ENCODE peak calls at places on chromosomes 16 and 17, in four cellular contexts. One of them, this sample, is unnamed.

GRCh38 chr16:51719376-51719775 is 568.3 kb upstream of the SALL1 start:
- DNase-seq in psoas muscle: no peak
- DNase-seq in endothelial cell: no peak
- DNase-seq in uterus: no peak
- DNase-seq in this sample: no peak

GRCh38 chr16:64092284-64092683 is 1029.6 kb downstream of the CDH11 start:
- DNase-seq in psoas muscle: no peak
- DNase-seq in endothelial cell: no peak
- DNase-seq in uterus: no peak
- DNase-seq in this sample: no peak

GRCh38 chr16:51155901-51156810 is 5.1 kb upstream of the SALL1 start:
- DNase-seq in psoas muscle: no peak
- DNase-seq in uterus: no peak
- DNase-seq in endothelial cell: peak; percentile 31
- DNase-seq in this sample: no peak

GRCh38 chr17:43839670-43840101 is 6.7 kb upstream of the MPP3 start:
- DNase-seq in endothelial cell: no peak
- DNase-seq in uterus: no peak
- DNase-seq in psoas muscle: no peak
- DNase-seq in this sample: no peak

GRCh38 chr17:79910985-79911361 is 71.7 kb upstream of the CBX4 start:
- DNase-seq in uterus: no peak
- DNase-seq in psoas muscle: no peak
- DNase-seq in endothelial cell: no peak
- DNase-seq in this sample: no peak

GRCh38 chr17:16447676-16448075 is 32.3 kb downstream of the TRPV2 start:
- DNase-seq in psoas muscle: no peak
- DNase-seq in endothelial cell: no peak
- DNase-seq in uterus: no peak
- DNase-seq in this sample: no peak

GRCh38 chr17:50502643-50502990 is 5.6 kb upstream of the MYCBPAP start:
- DNase-seq in psoas muscle: no peak
- DNase-seq in endothelial cell: no peak
- DNase-seq in uterus: no peak
- DNase-seq in this sample: no peak

GRCh38 chr16:49474741-49475140 is 101.1 kb downstream of the C16orf78 start:
- DNase-seq in uterus: no peak
- DNase-seq in endothelial cell: no peak
- DNase-seq in psoas muscle: peak; percentile 39
- DNase-seq in this sample: peak; percentile 39

GRCh38 chr16:4313563-4314531 is 2.0 kb upstream of the GLIS2 start:
- DNase-seq in psoas muscle: peak; percentile 74
- DNase-seq in uterus: no peak
- DNase-seq in endothelial cell: peak; percentile 86
- DNase-seq in this sample: peak; percentile 84

GRCh38 chr17:65057520-65058075 is 1.1 kb upstream of the GNA13 start:
- DNase-seq in uterus: peak; percentile 23
- DNase-seq in psoas muscle: peak; percentile 72
- DNase-seq in endothelial cell: no peak
- DNase-seq in this sample: no peak

GRCh38 chr17:71966055-71966454 is 154.8 kb upstream of the SOX9 start:
- DNase-seq in endothelial cell: no peak
- DNase-seq in psoas muscle: no peak
- DNase-seq in uterus: no peak
- DNase-seq in this sample: no peak

GRCh38 chr16:83335076-83335475 is 472.7 kb upstream of the HSBP1 start:
- DNase-seq in endothelial cell: no peak
- DNase-seq in psoas muscle: no peak
- DNase-seq in uterus: no peak
- DNase-seq in this sample: no peak

GRCh38 chr16:58753711-58754134 is 19.6 kb upstream of the GOT2 start:
- DNase-seq in endothelial cell: no peak
- DNase-seq in psoas muscle: peak; percentile 54
- DNase-seq in uterus: no peak
- DNase-seq in this sample: no peak

GRCh38 chr17:41524261-41524660 is 3.8 kb downstream of the KRT19 start:
- DNase-seq in psoas muscle: no peak
- DNase-seq in uterus: no peak
- DNase-seq in endothelial cell: no peak
- DNase-seq in this sample: no peak

GRCh38 chr16:88619859-88620655 is 18.3 kb upstream of the IL17C start:
- DNase-seq in endothelial cell: no peak
- DNase-seq in uterus: no peak
- DNase-seq in psoas muscle: no peak
- DNase-seq in this sample: no peak

GRCh38 chr16:77869997-77870813 is 81.8 kb downstream of the VAT1L start:
- DNase-seq in uterus: no peak
- DNase-seq in endothelial cell: no peak
- DNase-seq in psoas muscle: no peak
- DNase-seq in this sample: no peak

GRCh38 chr17:74870512-74870911 is 2.3 kb downstream of the FDXR start:
- DNase-seq in endothelial cell: no peak
- DNase-seq in uterus: peak; percentile 70
- DNase-seq in psoas muscle: no peak
- DNase-seq in this sample: no peak

GRCh38 chr16:31187808-31188189 is 7.9 kb downstream of the FUS start:
- DNase-seq in uterus: no peak
- DNase-seq in endothelial cell: no peak
- DNase-seq in psoas muscle: no peak
- DNase-seq in this sample: no peak

GRCh38 chr17:34389343-34389742 is 26.3 kb upstream of the CCL1 start:
- DNase-seq in uterus: no peak
- DNase-seq in endothelial cell: no peak
- DNase-seq in psoas muscle: no peak
- DNase-seq in this sample: no peak

GRCh38 chr16:9055661-9056060 is 35.8 kb upstream of the HAPSTR1 start:
- DNase-seq in psoas muscle: no peak
- DNase-seq in uterus: no peak
- DNase-seq in endothelial cell: no peak
- DNase-seq in this sample: no peak

GRCh38 chr17:72219136-72219823 is 98.5 kb downstream of the SOX9 start:
- DNase-seq in endothelial cell: peak; percentile 23
- DNase-seq in psoas muscle: no peak
- DNase-seq in uterus: no peak
- DNase-seq in this sample: peak; percentile 59

GRCh38 chr16:56815721-56816120 is 49.3 kb upstream of the SLC12A3 start:
- DNase-seq in uterus: no peak
- DNase-seq in endothelial cell: no peak
- DNase-seq in psoas muscle: no peak
- DNase-seq in this sample: no peak

DNA sequence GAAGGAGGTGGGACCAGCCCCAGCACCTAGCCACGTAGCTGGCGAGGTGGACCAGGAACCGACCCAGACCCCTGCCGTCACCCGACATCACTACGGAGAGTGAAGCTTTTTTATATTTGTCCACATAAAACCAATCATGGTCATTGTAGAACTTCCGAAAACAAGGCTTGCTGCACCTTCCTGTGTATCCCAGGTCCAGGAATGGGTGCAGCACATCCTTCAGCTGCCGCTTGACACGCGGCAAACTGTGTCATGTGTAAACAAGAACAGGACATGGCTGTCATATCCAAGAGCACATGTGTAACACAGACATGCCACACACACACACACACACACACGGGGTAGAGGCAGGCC is 1.4 kb downstream of the HBQ1 start:
- DNase-seq in endothelial cell: no peak
- DNase-seq in uterus: no peak
- DNase-seq in psoas muscle: no peak
- DNase-seq in this sample: no peak
- TF ChIP-seq CTCF in endothelial cell: peak; percentile 47
- TF ChIP-seq CTCF in uterus: no peak
- TF ChIP-seq CTCF in psoas muscle: no peak
- TF ChIP-seq CTCF in this sample: peak; percentile 18

DNA sequence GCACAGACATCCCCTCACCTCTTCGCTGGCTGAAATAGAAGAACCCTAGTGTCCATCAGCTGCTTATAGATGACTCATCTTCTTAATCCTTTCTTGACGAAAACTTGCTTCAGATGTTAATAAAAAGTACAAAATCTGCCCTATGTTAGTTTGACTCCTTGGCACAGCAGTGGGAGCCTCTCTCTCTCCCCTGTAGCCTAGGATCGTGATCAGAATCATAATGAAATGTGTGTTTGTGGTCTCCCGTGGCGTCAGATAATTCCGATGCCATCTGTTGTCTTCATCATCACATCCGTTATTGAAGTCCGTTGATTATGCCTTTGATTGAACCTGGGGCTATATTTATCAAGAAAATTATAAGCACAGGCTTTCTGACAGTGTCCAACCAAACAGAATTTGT is 102.4 kb downstream of the BMERB1 start:
- DNase-seq in endothelial cell: no peak
- DNase-seq in psoas muscle: no peak
- DNase-seq in uterus: no peak
- DNase-seq in this sample: no peak
- TF ChIP-seq CTCF in endothelial cell: no peak
- TF ChIP-seq CTCF in psoas muscle: no peak
- TF ChIP-seq CTCF in uterus: no peak
- TF ChIP-seq CTCF in this sample: no peak

GRCh38 chr17:66425751-66426396 is 123.5 kb downstream of the PRKCA start:
- DNase-seq in uterus: no peak
- DNase-seq in psoas muscle: no peak
- DNase-seq in endothelial cell: no peak
- DNase-seq in this sample: no peak

GRCh38 chr17:66429680-66430079 is 127.3 kb downstream of the PRKCA start:
- DNase-seq in uterus: no peak
- DNase-seq in psoas muscle: no peak
- DNase-seq in endothelial cell: no peak
- DNase-seq in this sample: no peak

GRCh38 chr17:66423436-66423922 is 121.1 kb downstream of the PRKCA start:
- DNase-seq in uterus: no peak
- DNase-seq in endothelial cell: no peak
- DNase-seq in psoas muscle: no peak
- DNase-seq in this sample: no peak

GRCh38 chr17:66427134-66427533 is 124.7 kb downstream of the PRKCA start:
- DNase-seq in endothelial cell: no peak
- DNase-seq in psoas muscle: no peak
- DNase-seq in uterus: no peak
- DNase-seq in this sample: no peak

GRCh38 chr17:66426397-66427033 is 124.1 kb downstream of the PRKCA start:
- DNase-seq in psoas muscle: no peak
- DNase-seq in endothelial cell: no peak
- DNase-seq in uterus: no peak
- DNase-seq in this sample: no peak
- TF ChIP-seq CTCF in psoas muscle: no peak
- TF ChIP-seq CTCF in endothelial cell: no peak
- TF ChIP-seq CTCF in uterus: no peak
- TF ChIP-seq CTCF in this sample: no peak

GRCh38 chr17:7262192-7263070 is at the start of gene CLDN7:
- DNase-seq in psoas muscle: no peak
- DNase-seq in endothelial cell: peak; percentile 26
- DNase-seq in uterus: no peak
- DNase-seq in this sample: no peak
- TF ChIP-seq CTCF in psoas muscle: no peak
- TF ChIP-seq CTCF in endothelial cell: no peak
- TF ChIP-seq CTCF in uterus: no peak
- TF ChIP-seq CTCF in this sample: no peak

DNA sequence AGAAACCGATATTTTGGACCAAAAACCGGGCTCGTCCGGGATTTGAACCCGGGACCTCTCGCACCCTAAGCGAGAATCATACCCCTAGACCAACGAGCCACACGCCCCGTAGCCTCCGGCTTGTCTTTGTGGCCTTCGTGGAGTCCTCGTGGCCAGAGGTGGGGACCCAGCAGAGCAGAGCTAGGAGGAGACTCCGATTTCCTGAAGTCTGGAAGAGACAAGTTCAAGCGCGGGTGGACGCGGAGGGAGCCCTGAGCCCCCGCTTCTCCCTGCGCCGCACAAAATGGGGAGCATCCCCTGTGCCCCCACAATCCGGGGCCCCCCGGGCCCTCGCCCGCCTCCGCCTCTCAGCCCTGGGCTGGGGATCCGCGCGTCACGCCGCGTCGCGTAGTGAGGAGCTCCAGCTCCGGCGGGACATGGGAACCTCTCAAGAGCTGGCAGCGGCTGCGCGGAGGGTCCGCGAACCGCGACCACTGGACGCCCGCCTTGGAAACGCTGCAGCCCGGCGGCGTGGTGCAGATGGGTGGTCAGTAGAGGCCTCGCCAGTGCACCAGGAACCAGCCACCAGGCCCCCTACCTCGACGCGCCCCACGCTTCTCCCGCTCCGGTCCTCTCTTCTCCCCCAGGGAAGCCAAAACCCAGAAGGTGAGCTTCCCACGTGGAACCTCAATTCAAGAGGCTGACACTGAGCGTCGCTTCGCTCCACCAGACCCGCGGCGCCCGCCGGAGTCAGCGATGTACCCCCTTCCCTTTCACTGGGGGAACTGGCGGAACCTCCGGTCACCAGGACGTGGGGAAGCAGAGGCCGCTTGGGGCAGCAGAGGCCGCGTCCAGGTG is 5.2 kb upstream of the OR1F1 start:
- DNase-seq in endothelial cell: peak; percentile 78
- DNase-seq in psoas muscle: no peak
- DNase-seq in uterus: no peak
- DNase-seq in this sample: peak; percentile 71
- TF ChIP-seq CTCF in endothelial cell: no peak
- TF ChIP-seq CTCF in psoas muscle: peak; percentile 21
- TF ChIP-seq CTCF in uterus: no peak
- TF ChIP-seq CTCF in this sample: no peak

GRCh38 chr17:73686126-73686525 is 41.9 kb upstream of the SDK2 start:
- DNase-seq in uterus: no peak
- DNase-seq in psoas muscle: no peak
- DNase-seq in endothelial cell: no peak
- DNase-seq in this sample: no peak

GRCh38 chr17:73678999-73679398 is 34.8 kb upstream of the SDK2 start:
- DNase-seq in uterus: no peak
- DNase-seq in endothelial cell: no peak
- DNase-seq in psoas muscle: no peak
- DNase-seq in this sample: no peak

GRCh38 chr17:73683788-73684582 is 39.7 kb upstream of the SDK2 start:
- DNase-seq in uterus: no peak
- DNase-seq in psoas muscle: no peak
- DNase-seq in endothelial cell: no peak
- DNase-seq in this sample: no peak

GRCh38 chr17:73686961-73687360 is 42.7 kb upstream of the SDK2 start:
- DNase-seq in psoas muscle: no peak
- DNase-seq in uterus: no peak
- DNase-seq in endothelial cell: no peak
- DNase-seq in this sample: no peak

DNA sequence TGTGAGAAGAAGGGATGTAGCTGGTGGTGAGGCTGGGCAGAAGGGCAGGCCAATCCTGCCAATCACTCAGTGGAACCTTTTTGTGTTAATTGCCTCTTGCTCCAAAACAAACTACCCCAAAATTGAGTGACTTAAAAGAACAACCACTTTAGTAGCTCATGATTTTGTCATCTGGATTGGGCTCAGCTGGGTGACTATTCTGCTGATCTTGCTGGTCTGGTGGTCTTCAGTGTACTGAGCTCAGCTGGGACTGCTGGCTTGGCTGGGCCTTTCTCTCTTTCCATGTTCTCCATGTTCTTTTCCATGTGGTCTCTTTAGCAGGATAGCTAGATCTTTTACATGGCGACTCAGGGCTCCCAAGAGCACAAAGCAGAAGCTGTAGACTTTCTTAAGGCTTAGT is 37.7 kb upstream of the SDK2 start:
- DNase-seq in uterus: no peak
- DNase-seq in endothelial cell: no peak
- DNase-seq in psoas muscle: no peak
- DNase-seq in this sample: no peak
- TF ChIP-seq CTCF in uterus: no peak
- TF ChIP-seq CTCF in endothelial cell: no peak
- TF ChIP-seq CTCF in psoas muscle: no peak
- TF ChIP-seq CTCF in this sample: no peak